ENCODE peak calls at places on chromosomes 4 and X, in five cellular contexts. One of them, this sample, is unnamed.

GRCh38 chr4:114599231-114600065 is 841 bp downstream of the UGT8 start:
- DNase-seq in neuronal stem cell: peak; percentile 30
- DNase-seq in WERI-Rb-1: peak; percentile 72
- DNase-seq in lower lobe of right lung: no peak
- DNase-seq in H9: peak; percentile 60
- DNase-seq in this sample: no peak

GRCh38 chrX:53279296-53280237 is 1.8 kb downstream of the IQSEC2 start:
- DNase-seq in neuronal stem cell: no peak
- DNase-seq in H9: no peak
- DNase-seq in WERI-Rb-1: no peak
- DNase-seq in lower lobe of right lung: no peak
- DNase-seq in this sample: no peak

GRCh38 chr4:149735796-149736195 is 79.8 kb downstream of the IQCM start:
- DNase-seq in H9: no peak
- DNase-seq in lower lobe of right lung: no peak
- DNase-seq in neuronal stem cell: no peak
- DNase-seq in WERI-Rb-1: no peak
- DNase-seq in this sample: no peak

GRCh38 chr4:45453258-45453841 is 670.5 kb downstream of the GABRG1 start:
- DNase-seq in lower lobe of right lung: no peak
- DNase-seq in WERI-Rb-1: peak; percentile 36
- DNase-seq in neuronal stem cell: peak; percentile 31
- DNase-seq in H9: no peak
- DNase-seq in this sample: no peak

GRCh38 chr4:129246850-129247542 is 151.0 kb downstream of the C4orf33 start:
- DNase-seq in lower lobe of right lung: no peak
- DNase-seq in WERI-Rb-1: no peak
- DNase-seq in neuronal stem cell: no peak
- DNase-seq in H9: no peak
- DNase-seq in this sample: no peak

GRCh38 chr4:168387091-168387490 is 68.5 kb upstream of the DDX60 start:
- DNase-seq in neuronal stem cell: no peak
- DNase-seq in WERI-Rb-1: no peak
- DNase-seq in H9: no peak
- DNase-seq in lower lobe of right lung: no peak
- DNase-seq in this sample: no peak

GRCh38 chr4:135508006-135508714 is 1306.6 kb upstream of the PABPC4L start:
- DNase-seq in neuronal stem cell: no peak
- DNase-seq in lower lobe of right lung: no peak
- DNase-seq in WERI-Rb-1: no peak
- DNase-seq in H9: no peak
- DNase-seq in this sample: no peak

GRCh38 chr4:173448103-173448502 is 49.2 kb upstream of the SCRG1 start:
- DNase-seq in neuronal stem cell: no peak
- DNase-seq in WERI-Rb-1: peak; percentile 90
- DNase-seq in H9: no peak
- DNase-seq in lower lobe of right lung: no peak
- DNase-seq in this sample: no peak

GRCh38 chr4:111454961-111455360 is 690.3 kb upstream of the FAM241A start:
- DNase-seq in WERI-Rb-1: no peak
- DNase-seq in lower lobe of right lung: no peak
- DNase-seq in neuronal stem cell: no peak
- DNase-seq in H9: peak; percentile 61
- DNase-seq in this sample: no peak

GRCh38 chrX:18875256-18875878 is 108.5 kb downstream of the PHKA2 start:
- DNase-seq in H9: peak; percentile 20
- DNase-seq in neuronal stem cell: no peak
- DNase-seq in WERI-Rb-1: peak; percentile 84
- DNase-seq in lower lobe of right lung: no peak
- DNase-seq in this sample: no peak

GRCh38 chr4:98605216-98605615 is 53.2 kb downstream of the TSPAN5 start:
- DNase-seq in neuronal stem cell: no peak
- DNase-seq in lower lobe of right lung: no peak
- DNase-seq in H9: no peak
- DNase-seq in WERI-Rb-1: no peak
- DNase-seq in this sample: no peak

GRCh38 chr4:165588534-165589310 is 209.9 kb downstream of the CPE start:
- DNase-seq in WERI-Rb-1: no peak
- DNase-seq in lower lobe of right lung: no peak
- DNase-seq in neuronal stem cell: no peak
- DNase-seq in H9: no peak
- DNase-seq in this sample: no peak

GRCh38 chr4:38467296-38467695 is 196.7 kb upstream of the KLF3 start:
- DNase-seq in H9: no peak
- DNase-seq in WERI-Rb-1: no peak
- DNase-seq in lower lobe of right lung: no peak
- DNase-seq in neuronal stem cell: no peak
- DNase-seq in this sample: no peak

GRCh38 chr4:16297003-16297402 is 70.7 kb upstream of the TAPT1 start:
- DNase-seq in neuronal stem cell: no peak
- DNase-seq in WERI-Rb-1: no peak
- DNase-seq in H9: no peak
- DNase-seq in lower lobe of right lung: no peak
- DNase-seq in this sample: no peak
- H3K27me3 ChIP-seq in neuronal stem cell: no peaks in the 10 kb centered on the region
- H3K27me3 ChIP-seq in WERI-Rb-1: peaks cover 22% of the 10 kb centered on the region
- H3K27me3 ChIP-seq in H9: no peaks in the 10 kb centered on the region
- H3K27me3 ChIP-seq in lower lobe of right lung: no peaks in the 10 kb centered on the region
- H3K27me3 ChIP-seq in this sample: no peaks in the 10 kb centered on the region

GRCh38 chr4:102455750-102456149 is 45.4 kb upstream of the NFKB1 start:
- DNase-seq in lower lobe of right lung: no peak
- DNase-seq in WERI-Rb-1: no peak
- DNase-seq in H9: no peak
- DNase-seq in neuronal stem cell: no peak
- DNase-seq in this sample: no peak
- H3K27me3 ChIP-seq in lower lobe of right lung: no peaks in the 10 kb centered on the region
- H3K27me3 ChIP-seq in WERI-Rb-1: no peaks in the 10 kb centered on the region
- H3K27me3 ChIP-seq in H9: no peaks in the 10 kb centered on the region
- H3K27me3 ChIP-seq in neuronal stem cell: no peaks in the 10 kb centered on the region
- H3K27me3 ChIP-seq in this sample: no peaks in the 10 kb centered on the region

GRCh38 chr4:133145241-133145640 is 3.9 kb upstream of the PCDH10 start:
- DNase-seq in neuronal stem cell: no peak
- DNase-seq in WERI-Rb-1: no peak
- DNase-seq in lower lobe of right lung: no peak
- DNase-seq in H9: no peak
- DNase-seq in this sample: no peak
- H3K27me3 ChIP-seq in neuronal stem cell: no peaks in the 10 kb centered on the region
- H3K27me3 ChIP-seq in WERI-Rb-1: peaks cover 5% of the 10 kb centered on the region
- H3K27me3 ChIP-seq in lower lobe of right lung: peaks cover 36% of the 10 kb centered on the region
- H3K27me3 ChIP-seq in H9: peaks cover 11% of the 10 kb centered on the region
- H3K27me3 ChIP-seq in this sample: no peaks in the 10 kb centered on the region

GRCh38 chrX:14029039-14029424 is 660 bp downstream of the GEMIN8 start:
- DNase-seq in lower lobe of right lung: no peak
- DNase-seq in H9: no peak
- DNase-seq in WERI-Rb-1: peak; percentile 14
- DNase-seq in neuronal stem cell: peak; percentile 5
- DNase-seq in this sample: no peak
- H3K27me3 ChIP-seq in lower lobe of right lung: no peaks in the 10 kb centered on the region
- H3K27me3 ChIP-seq in H9: no peaks in the 10 kb centered on the region
- H3K27me3 ChIP-seq in WERI-Rb-1: no peaks in the 10 kb centered on the region
- H3K27me3 ChIP-seq in neuronal stem cell: no peaks in the 10 kb centered on the region
- H3K27me3 ChIP-seq in this sample: no peaks in the 10 kb centered on the region

DNA sequence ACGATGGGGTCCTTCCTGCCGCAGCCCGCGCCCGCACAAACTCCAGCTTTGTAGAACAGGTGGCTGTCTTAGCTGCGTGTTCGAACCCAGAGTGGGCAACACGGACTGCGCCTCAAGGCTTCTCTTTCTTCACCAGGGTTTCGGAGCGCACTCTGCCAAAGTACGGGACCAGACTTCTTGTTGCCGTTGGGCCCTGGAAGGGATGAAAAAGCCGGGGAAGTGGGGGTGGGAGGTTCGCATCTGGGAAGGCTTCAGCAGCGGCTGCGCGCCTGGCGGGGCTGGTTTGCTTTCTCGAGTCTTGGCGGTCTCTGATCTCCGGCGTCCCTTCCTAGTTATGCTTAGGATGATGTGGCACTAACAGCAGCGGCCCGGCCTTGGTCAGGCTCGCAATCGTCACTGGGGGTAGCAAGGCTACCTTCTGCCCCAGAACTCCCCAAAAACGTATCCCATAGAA is 673 bp downstream of the PARM1 start:
- DNase-seq in neuronal stem cell: no peak
- DNase-seq in H9: peak; percentile 43
- DNase-seq in WERI-Rb-1: no peak
- DNase-seq in lower lobe of right lung: peak; percentile 49
- DNase-seq in this sample: no peak
- H3K27me3 ChIP-seq in neuronal stem cell: peaks cover 4% of the 10 kb centered on the region
- H3K27me3 ChIP-seq in H9: peaks cover 18% of the 10 kb centered on the region
- H3K27me3 ChIP-seq in WERI-Rb-1: peaks cover 15% of the 10 kb centered on the region
- H3K27me3 ChIP-seq in lower lobe of right lung: peaks cover 22% of the 10 kb centered on the region
- H3K27me3 ChIP-seq in this sample: no peaks in the 10 kb centered on the region

GRCh38 chrX:110450050-110450449 is 91.4 kb downstream of the RTL9 start:
- DNase-seq in lower lobe of right lung: peak; percentile 61
- DNase-seq in neuronal stem cell: peak; percentile 69
- DNase-seq in H9: peak; percentile 78
- DNase-seq in WERI-Rb-1: peak; percentile 75
- DNase-seq in this sample: peak; percentile 68

GRCh38 chrX:110449312-110449711 is 90.7 kb downstream of the RTL9 start:
- DNase-seq in H9: no peak
- DNase-seq in WERI-Rb-1: no peak
- DNase-seq in lower lobe of right lung: no peak
- DNase-seq in neuronal stem cell: no peak
- DNase-seq in this sample: no peak

GRCh38 chrX:110448459-110448858 is 89.8 kb downstream of the RTL9 start:
- DNase-seq in H9: peak; percentile 45
- DNase-seq in neuronal stem cell: no peak
- DNase-seq in WERI-Rb-1: no peak
- DNase-seq in lower lobe of right lung: no peak
- DNase-seq in this sample: no peak

DNA sequence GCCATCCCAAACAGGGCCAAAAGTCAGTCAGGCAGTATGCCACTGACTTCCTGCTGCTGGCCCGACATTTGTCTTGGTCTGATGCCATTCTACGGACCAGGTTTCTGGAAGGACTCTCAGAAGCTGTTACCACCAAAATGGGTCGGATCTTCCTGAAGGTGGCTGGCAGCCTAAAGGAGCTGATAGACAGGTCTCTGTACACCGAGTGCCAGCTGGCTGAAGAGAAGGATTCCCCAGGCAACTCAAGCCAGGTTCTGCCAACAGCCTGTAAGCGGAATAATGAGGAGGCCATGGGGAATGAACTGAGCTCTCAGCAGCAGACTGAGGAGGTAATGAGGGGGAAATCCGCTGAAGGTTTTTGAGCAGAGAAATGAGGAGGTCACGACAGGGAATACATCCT is 95.7 kb downstream of the RTL9 start:
- DNase-seq in neuronal stem cell: no peak
- DNase-seq in WERI-Rb-1: no peak
- DNase-seq in lower lobe of right lung: no peak
- DNase-seq in H9: no peak
- DNase-seq in this sample: no peak
- H3K27me3 ChIP-seq in neuronal stem cell: no peaks in the 10 kb centered on the region
- H3K27me3 ChIP-seq in WERI-Rb-1: peaks cover 89% of the 10 kb centered on the region
- H3K27me3 ChIP-seq in lower lobe of right lung: no peaks in the 10 kb centered on the region
- H3K27me3 ChIP-seq in H9: no peaks in the 10 kb centered on the region
- H3K27me3 ChIP-seq in this sample: peaks cover 11% of the 10 kb centered on the region

GRCh38 chr4:7224878-7225533 is 32.7 kb downstream of the SORCS2 start:
- DNase-seq in neuronal stem cell: no peak
- DNase-seq in lower lobe of right lung: no peak
- DNase-seq in WERI-Rb-1: no peak
- DNase-seq in H9: no peak
- DNase-seq in this sample: no peak
- H3K27me3 ChIP-seq in neuronal stem cell: no peaks in the 10 kb centered on the region
- H3K27me3 ChIP-seq in lower lobe of right lung: no peaks in the 10 kb centered on the region
- H3K27me3 ChIP-seq in WERI-Rb-1: no peaks in the 10 kb centered on the region
- H3K27me3 ChIP-seq in H9: no peaks in the 10 kb centered on the region
- H3K27me3 ChIP-seq in this sample: no peaks in the 10 kb centered on the region

DNA sequence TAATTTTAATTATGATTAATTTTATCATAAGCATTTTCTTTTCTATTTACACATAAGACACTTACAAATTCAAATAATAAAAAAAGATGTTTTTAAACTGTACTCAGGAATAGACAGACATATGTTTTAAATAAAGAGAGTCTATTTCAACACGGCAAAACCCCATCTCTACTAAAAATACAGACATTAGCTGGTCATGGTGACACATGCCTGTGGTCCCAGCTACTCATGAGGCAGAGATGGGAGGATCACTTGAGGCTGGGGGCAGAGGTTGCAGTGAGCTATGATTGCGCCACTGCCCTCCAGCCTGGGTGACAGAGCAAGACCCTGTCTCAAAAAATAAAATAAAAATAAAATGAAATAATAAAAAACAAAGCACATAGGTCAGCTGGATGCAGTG is 14.8 kb downstream of the FAM9B start:
- DNase-seq in neuronal stem cell: no peak
- DNase-seq in H9: no peak
- DNase-seq in lower lobe of right lung: no peak
- DNase-seq in WERI-Rb-1: no peak
- DNase-seq in this sample: no peak
- H3K27me3 ChIP-seq in neuronal stem cell: no peaks in the 10 kb centered on the region
- H3K27me3 ChIP-seq in H9: no peaks in the 10 kb centered on the region
- H3K27me3 ChIP-seq in lower lobe of right lung: no peaks in the 10 kb centered on the region
- H3K27me3 ChIP-seq in WERI-Rb-1: no peaks in the 10 kb centered on the region
- H3K27me3 ChIP-seq in this sample: no peaks in the 10 kb centered on the region